ENCODE peak calls at places on chromosomes 1 and 21, in seven cellular contexts. C is NCI-H446, S is IMR-90, Z is H54, K is GM03348, T is small intestine, L is NAMALWA. R is an unnamed sample.
A peak's percentile ranks its signal among the peaks of the same experiment; 100 is the strongest.

GRCh38 chr1:20480261-20481157 is 5.5 kb downstream of the CAMK2N1 start:
- DNase-seq in L (no peak), T (peak; percentile 84), K (no peak), C (no peak), S (peak; percentile 13), Z (no peak), R (no peak)

GRCh38 chr1:64942118-64942517 is 24.2 kb downstream of the JAK1 start:
- DNase-seq in T (no peak), K (no peak), C (no peak), L (no peak), Z (no peak), S (no peak), R (no peak)

GRCh38 chr1:180486092-180486491 is 16.3 kb downstream of the ACBD6 start:
- DNase-seq in K (no peak), T (no peak), S (no peak), C (peak; percentile 64), Z (no peak), L (peak; percentile 20), R (no peak)

GRCh38 chr1:235783148-235783776 is 83.4 kb downstream of the LYST start:
- DNase-seq in L (peak; percentile 54), Z (no peak), T (peak; percentile 8), K (peak; percentile 58), S (peak; percentile 73), C (peak; percentile 71), R (peak; percentile 51)

GRCh38 chr1:58858344-58858673 is 74.5 kb upstream of the JUN start:
- DNase-seq in S (peak; percentile 60), L (peak; percentile 7), T (no peak), C (no peak), K (no peak), Z (no peak), R (no peak)

GRCh38 chr1:180928272-180929230 is 15.9 kb downstream of the KIAA1614 start:
- DNase-seq in L (no peak), T (no peak), K (no peak), C (peak; percentile 92), Z (no peak), S (no peak), R (no peak)

GRCh38 chr1:156101880-156102279 is 12.6 kb upstream of the LMNA start:
- DNase-seq in C (no peak), T (no peak), S (no peak), L (no peak), K (no peak), Z (no peak), R (no peak)

GRCh38 chr1:71589005-71589404 is 508.2 kb upstream of the ZRANB2 start:
- DNase-seq in C (no peak), T (no peak), Z (no peak), S (no peak), L (no peak), K (no peak), R (no peak)

GRCh38 chr1:165384016-165384415 is 27.5 kb upstream of the LMX1A start:
- DNase-seq in C (peak; percentile 40), L (no peak), K (no peak), Z (no peak), S (no peak), T (no peak), R (no peak)

GRCh38 chr1:39214998-39215873 is 10.7 kb downstream of the MACF1 start:
- DNase-seq in S (no peak), C (no peak), K (no peak), T (no peak), Z (no peak), L (peak; percentile 45), R (peak; percentile 86)

GRCh38 chr1:154801612-154802011 is 68.5 kb downstream of the KCNN3 start:
- DNase-seq in C (no peak), Z (no peak), L (no peak), T (no peak), K (no peak), S (no peak), R (no peak)

GRCh38 chr1:185840880-185841279 is 106.7 kb downstream of the HMCN1 start:
- DNase-seq in T (no peak), C (no peak), S (no peak), L (no peak), K (no peak), Z (no peak), R (no peak)

GRCh38 chr1:1305300-1306069 is 2.2 kb downstream of the ACAP3 start:
- DNase-seq in K (peak; percentile 87), T (peak; percentile 83), C (peak; percentile 91), S (peak; percentile 71), Z (peak; percentile 85), L (peak; percentile 90), R (peak; percentile 77)

GRCh38 chr1:164578474-164579200 is 19.7 kb downstream of the PBX1 start:
- DNase-seq in S (no peak), Z (no peak), C (no peak), K (no peak), L (no peak), T (no peak), R (no peak)

GRCh38 chr1:55931272-55931940 is 648.0 kb downstream of the PLPP3 start:
- DNase-seq in C (peak; percentile 83), S (peak; percentile 35), K (peak; percentile 17), T (no peak), Z (no peak), L (no peak), R (no peak)

GRCh38 chr1:209787551-209787950 is 3.2 kb upstream of the C1orf74 start:
- DNase-seq in T (peak; percentile 89), Z (no peak), L (no peak), S (peak; percentile 41), C (peak; percentile 37), K (no peak), R (no peak)

GRCh38 chr1:94095744-94096469 is 25.0 kb downstream of the ABCA4 start:
- DNase-seq in T (no peak), Z (no peak), C (no peak), L (no peak), K (peak; percentile 43), S (peak; percentile 68), R (no peak)

GRCh38 chr21:27168084-27168483 is 201.2 kb upstream of the ADAMTS5 start:
- DNase-seq in S (peak; percentile 51), L (no peak), K (no peak), C (no peak), Z (no peak), T (no peak), R (no peak)

GRCh38 chr1:234277161-234277868 is 95.9 kb upstream of the COA6 start:
- DNase-seq in Z (no peak), K (no peak), C (no peak), S (no peak), L (no peak), T (no peak), R (no peak)

GRCh38 chr1:70504176-70504820 is 93.2 kb downstream of the CTH start:
- DNase-seq in L (no peak), Z (no peak), K (peak; percentile 31), S (no peak), C (peak; percentile 37), T (peak; percentile 49), R (no peak)

GRCh38 chr1:214967865-214968575 is 114.5 kb upstream of the KCNK2 start:
- DNase-seq in K (peak; percentile 48), S (peak; percentile 73), C (no peak), T (no peak), Z (no peak), L (no peak), R (no peak)